ENCODE peak calls at places on chromosomes 3 and 15, in six cellular contexts. One of them, this sample, is unnamed. For H3K4me1 and H3K27me3, the result is how much of the 10 kb centered on the place peaks cover.

GRCh38 chr3:133492159-133492860 is 81.2 kb upstream of the CDV3 start:
- DNase-seq in stomach: no peak
- DNase-seq in Caco-2: no peak
- DNase-seq in uterus: no peak
- DNase-seq in psoas muscle: no peak
- DNase-seq in mammary epithelial cell: no peak
- DNase-seq in this sample: no peak

GRCh38 chr3:170809021-170809974 is 60.7 kb downstream of the RPL22L1 start:
- DNase-seq in stomach: no peak
- DNase-seq in Caco-2: peak
- DNase-seq in uterus: peak
- DNase-seq in psoas muscle: no peak
- DNase-seq in mammary epithelial cell: peak
- DNase-seq in this sample: peak

GRCh38 chr15:42154576-42155355 is 1.7 kb downstream of the PLA2G4F start:
- DNase-seq in stomach: no peak
- DNase-seq in Caco-2: no peak
- DNase-seq in uterus: no peak
- DNase-seq in psoas muscle: no peak
- DNase-seq in mammary epithelial cell: peak
- DNase-seq in this sample: peak

GRCh38 chr3:107068980-107069379 is 308.3 kb upstream of the CCDC54 start:
- DNase-seq in stomach: no peak
- DNase-seq in Caco-2: no peak
- DNase-seq in uterus: no peak
- DNase-seq in psoas muscle: no peak
- DNase-seq in mammary epithelial cell: peak
- DNase-seq in this sample: peak

GRCh38 chr3:15359677-15360397 is 27.5 kb upstream of the SH3BP5 start:
- DNase-seq in stomach: no peak
- DNase-seq in Caco-2: no peak
- DNase-seq in uterus: no peak
- DNase-seq in psoas muscle: no peak
- DNase-seq in mammary epithelial cell: no peak
- DNase-seq in this sample: no peak

GRCh38 chr15:85407421-85408269 is 27.2 kb downstream of the AKAP13 start:
- DNase-seq in stomach: no peak
- DNase-seq in Caco-2: no peak
- DNase-seq in uterus: no peak
- DNase-seq in psoas muscle: no peak
- DNase-seq in mammary epithelial cell: peak
- DNase-seq in this sample: peak

GRCh38 chr3:112741956-112742355 is 101.0 kb upstream of the CCDC80 start:
- DNase-seq in stomach: no peak
- DNase-seq in Caco-2: no peak
- DNase-seq in uterus: no peak
- DNase-seq in psoas muscle: no peak
- DNase-seq in mammary epithelial cell: no peak
- DNase-seq in this sample: no peak

GRCh38 chr3:73108750-73109149 is 47.3 kb downstream of the EBLN2 start:
- DNase-seq in stomach: no peak
- DNase-seq in Caco-2: no peak
- DNase-seq in uterus: no peak
- DNase-seq in psoas muscle: no peak
- DNase-seq in mammary epithelial cell: no peak
- DNase-seq in this sample: no peak

GRCh38 chr15:22237891-22238275 is 157.6 kb downstream of the OR4M2 start:
- DNase-seq in stomach: no peak
- DNase-seq in Caco-2: no peak
- DNase-seq in uterus: no peak
- DNase-seq in psoas muscle: no peak
- DNase-seq in mammary epithelial cell: no peak
- DNase-seq in this sample: no peak

GRCh38 chr3:186057594-186057993 is 51.3 kb downstream of the ETV5 start:
- DNase-seq in stomach: no peak
- DNase-seq in Caco-2: peak
- DNase-seq in uterus: no peak
- DNase-seq in psoas muscle: no peak
- DNase-seq in mammary epithelial cell: peak
- DNase-seq in this sample: peak

GRCh38 chr3:95613993-95614392 is 1200.4 kb upstream of the EPHA6 start:
- DNase-seq in stomach: no peak
- DNase-seq in Caco-2: no peak
- DNase-seq in uterus: no peak
- DNase-seq in psoas muscle: no peak
- DNase-seq in mammary epithelial cell: no peak
- DNase-seq in this sample: no peak

GRCh38 chr3:153080778-153081240 is 81.2 kb upstream of the RAP2B start:
- DNase-seq in stomach: no peak
- DNase-seq in Caco-2: no peak
- DNase-seq in uterus: no peak
- DNase-seq in psoas muscle: no peak
- DNase-seq in mammary epithelial cell: no peak
- DNase-seq in this sample: no peak

GRCh38 chr15:44207643-44208042 is 12.6 kb upstream of the FRMD5 start:
- DNase-seq in stomach: no peak
- DNase-seq in Caco-2: no peak
- DNase-seq in uterus: no peak
- DNase-seq in psoas muscle: no peak
- DNase-seq in mammary epithelial cell: peak
- DNase-seq in this sample: peak

GRCh38 chr3:16378920-16379319 is 113.9 kb downstream of the OXNAD1 start:
- DNase-seq in stomach: no peak
- DNase-seq in Caco-2: no peak
- DNase-seq in uterus: no peak
- DNase-seq in psoas muscle: no peak
- DNase-seq in mammary epithelial cell: peak
- DNase-seq in this sample: no peak

GRCh38 chr3:101464235-101464634 is 48.8 kb downstream of the SENP7 start:
- DNase-seq in stomach: no peak
- DNase-seq in Caco-2: no peak
- DNase-seq in uterus: no peak
- DNase-seq in psoas muscle: no peak
- DNase-seq in mammary epithelial cell: peak
- DNase-seq in this sample: no peak

GRCh38 chr15:68820589-68821189 is at the start of gene ANP32A:
- DNase-seq in stomach: peak
- DNase-seq in Caco-2: peak
- DNase-seq in uterus: peak
- DNase-seq in psoas muscle: peak
- DNase-seq in mammary epithelial cell: peak
- DNase-seq in this sample: peak

GRCh38 chr15:39969871-39970270 is 36.0 kb downstream of the EIF2AK4 start:
- DNase-seq in stomach: peak
- DNase-seq in Caco-2: no peak
- DNase-seq in uterus: peak
- DNase-seq in psoas muscle: peak
- DNase-seq in mammary epithelial cell: peak
- DNase-seq in this sample: peak

GRCh38 chr3:17581421-17582080 is 160.9 kb downstream of the TBC1D5 start:
- DNase-seq in stomach: no peak
- DNase-seq in Caco-2: no peak
- DNase-seq in uterus: no peak
- DNase-seq in psoas muscle: no peak
- DNase-seq in mammary epithelial cell: peak
- DNase-seq in this sample: peak

GRCh38 chr3:122190525-122190924 is 7.1 kb downstream of the CASR start:
- DNase-seq in stomach: no peak
- DNase-seq in Caco-2: no peak
- DNase-seq in uterus: no peak
- DNase-seq in psoas muscle: no peak
- DNase-seq in mammary epithelial cell: no peak
- DNase-seq in this sample: no peak
- H3K4me1 ChIP-seq in stomach: under half
- H3K4me1 ChIP-seq in Caco-2: under half
- H3K4me1 ChIP-seq in uterus: under half
- H3K4me1 ChIP-seq in psoas muscle: under half
- H3K4me1 ChIP-seq in mammary epithelial cell: under half
- H3K4me1 ChIP-seq in this sample: under half

GRCh38 chr15:73947651-73948050 is 21.4 kb downstream of the LOXL1 start:
- DNase-seq in stomach: no peak
- DNase-seq in Caco-2: no peak
- DNase-seq in uterus: no peak
- DNase-seq in psoas muscle: no peak
- DNase-seq in mammary epithelial cell: no peak
- DNase-seq in this sample: no peak
- TF ChIP-seq CTCF in stomach: no peak
- TF ChIP-seq CTCF in Caco-2: no peak
- TF ChIP-seq CTCF in uterus: no peak
- TF ChIP-seq CTCF in psoas muscle: no peak
- TF ChIP-seq CTCF in mammary epithelial cell: no peak
- TF ChIP-seq CTCF in this sample: no peak

GRCh38 chr15:94586099-94586498 is 354.7 kb downstream of the MCTP2 start:
- DNase-seq in stomach: no peak
- DNase-seq in Caco-2: no peak
- DNase-seq in uterus: no peak
- DNase-seq in psoas muscle: no peak
- DNase-seq in mammary epithelial cell: no peak
- DNase-seq in this sample: no peak
- H3K27me3 ChIP-seq in stomach: under half
- H3K27me3 ChIP-seq in Caco-2: under half
- H3K27me3 ChIP-seq in uterus: under half
- H3K27me3 ChIP-seq in psoas muscle: under half
- H3K27me3 ChIP-seq in mammary epithelial cell: under half
- H3K27me3 ChIP-seq in this sample: under half

DNA sequence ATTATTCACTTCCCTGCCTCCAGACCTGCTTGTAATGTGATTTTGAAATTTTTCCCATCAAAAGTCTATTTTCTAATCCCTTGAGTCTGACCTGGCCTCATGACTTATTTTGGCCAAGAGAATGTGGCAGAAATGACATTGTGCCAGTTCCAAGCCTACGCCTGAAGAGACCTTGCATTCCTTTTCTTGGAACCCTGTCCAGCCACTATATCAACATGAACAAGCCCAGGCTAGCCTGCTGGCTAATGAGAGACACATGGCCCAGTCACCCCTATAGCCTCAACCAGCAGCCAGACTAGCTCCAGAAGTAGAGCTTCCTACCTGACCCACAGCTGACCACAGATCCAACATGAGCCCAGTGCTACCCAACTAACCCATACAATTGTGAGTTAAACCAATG is 121.1 kb upstream of the ACP3 start:
- DNase-seq in stomach: no peak
- DNase-seq in Caco-2: no peak
- DNase-seq in uterus: no peak
- DNase-seq in psoas muscle: no peak
- DNase-seq in mammary epithelial cell: peak
- DNase-seq in this sample: peak
- H3K4me1 ChIP-seq in stomach: under half
- H3K4me1 ChIP-seq in Caco-2: under half
- H3K4me1 ChIP-seq in uterus: under half
- H3K4me1 ChIP-seq in psoas muscle: under half
- H3K4me1 ChIP-seq in mammary epithelial cell: under half
- H3K4me1 ChIP-seq in this sample: under half

DNA sequence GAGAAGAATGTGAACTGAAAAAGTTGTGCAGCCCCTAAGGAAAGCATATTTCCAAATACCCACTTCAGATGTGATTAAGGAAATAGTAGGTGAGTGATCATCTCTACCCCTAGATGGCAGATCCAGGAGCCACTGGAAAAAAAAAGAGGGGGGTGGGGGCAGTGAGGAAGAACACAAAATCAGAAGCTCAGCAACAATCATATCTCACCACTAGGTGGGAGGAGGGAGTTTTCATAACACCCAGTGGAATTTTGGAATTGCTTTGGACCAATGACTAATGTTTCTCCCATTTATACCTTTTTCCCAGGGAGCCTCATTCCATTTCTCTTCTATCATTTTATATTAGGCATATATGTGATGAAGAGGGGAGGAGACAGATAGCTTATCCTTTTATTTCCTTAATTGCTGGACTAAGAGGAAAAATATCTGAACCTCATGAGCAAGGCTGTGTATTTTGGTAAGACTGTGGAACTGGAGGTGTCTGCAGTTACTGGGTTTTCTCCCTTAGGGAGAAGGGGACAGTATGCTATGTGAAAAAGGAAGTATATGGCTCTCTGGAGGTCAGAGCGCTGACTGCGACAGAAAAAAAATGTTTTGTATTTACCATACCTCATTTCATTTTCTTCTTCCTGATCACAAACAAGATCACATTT is 363.4 kb downstream of the GAP43 start:
- DNase-seq in stomach: no peak
- DNase-seq in Caco-2: peak
- DNase-seq in uterus: no peak
- DNase-seq in psoas muscle: no peak
- DNase-seq in mammary epithelial cell: peak
- DNase-seq in this sample: peak
- TF ChIP-seq CTCF in stomach: no peak
- TF ChIP-seq CTCF in Caco-2: peak
- TF ChIP-seq CTCF in uterus: no peak
- TF ChIP-seq CTCF in psoas muscle: peak
- TF ChIP-seq CTCF in mammary epithelial cell: peak
- TF ChIP-seq CTCF in this sample: peak